ENCODE peak calls at places on chromosome X, in five cellular contexts. A, F, W, U and Z are unnamed samples. For H3K4me1, the result is how much of the 10 kb centered on the place peaks cover.

GRCh38 chrX:110146521-110146920 is 143.6 kb downstream of the TMEM164 start:
- DNase-seq in U (peak), W (peak), A (no peak), F (peak), Z (peak)

GRCh38 chrX:18542131-18542530 is 116.7 kb downstream of the CDKL5 start:
- DNase-seq in W (no peak), F (no peak), U (no peak), A (no peak), Z (no peak)

GRCh38 chrX:68896581-68896980 is 67.8 kb downstream of the EFNB1 start:
- DNase-seq in A (no peak), W (no peak), F (no peak), U (no peak), Z (no peak)

GRCh38 chrX:44675364-44676024 is 132.8 kb upstream of the FUNDC1 start:
- DNase-seq in F (no peak), W (no peak), A (no peak), U (peak), Z (peak)

GRCh38 chrX:104254442-104255115 is at the start of gene ESX1:
- DNase-seq in W (no peak), F (no peak), A (no peak), U (peak), Z (no peak)

GRCh38 chrX:132940727-132941162 is 17.7 kb downstream of the HS6ST2 start:
- DNase-seq in F (peak), U (peak), A (no peak), W (no peak), Z (no peak)

GRCh38 chrX:22389544-22390243 is 117.0 kb downstream of the CBLL2 start:
- DNase-seq in A (no peak), U (peak), W (no peak), F (no peak), Z (no peak)

GRCh38 chrX:155857561-155857960 is 23.6 kb upstream of the VAMP7 start:
- DNase-seq in F (no peak), W (no peak), A (no peak), U (peak), Z (no peak)

GRCh38 chrX:147853701-147854100 is 58.0 kb upstream of the FMR1 start:
- DNase-seq in A (no peak), W (no peak), F (no peak), U (no peak), Z (no peak)

GRCh38 chrX:71532078-71532752 is 689 bp upstream of the OGT start:
- DNase-seq in W (peak), U (peak), A (no peak), F (no peak), Z (peak)

GRCh38 chrX:85037114-85037513 is 33.4 kb downstream of the APOOL start:
- DNase-seq in A (no peak), W (no peak), F (no peak), U (no peak), Z (no peak)

GRCh38 chrX:39361736-39362135 is 560.5 kb downstream of the MID1IP1 start:
- DNase-seq in W (no peak), U (no peak), A (no peak), F (no peak), Z (no peak)

GRCh38 chrX:152635941-152636340 is 1.8 kb upstream of the GABRQ start:
- DNase-seq in W (peak), U (peak), A (no peak), F (peak), Z (peak)

GRCh38 chrX:155263854-155264628 is at the start of gene RAB39B:
- DNase-seq in F (peak), W (peak), A (peak), U (peak), Z (peak)

GRCh38 chrX:22060451-22060940 is 28.4 kb downstream of the PHEX start:
- DNase-seq in A (no peak), U (peak), W (no peak), F (no peak), Z (no peak)

GRCh38 chrX:129771266-129771995 is 8.3 kb upstream of the SASH3 start:
- DNase-seq in W (no peak), A (no peak), F (no peak), U (no peak), Z (no peak)

DNA sequence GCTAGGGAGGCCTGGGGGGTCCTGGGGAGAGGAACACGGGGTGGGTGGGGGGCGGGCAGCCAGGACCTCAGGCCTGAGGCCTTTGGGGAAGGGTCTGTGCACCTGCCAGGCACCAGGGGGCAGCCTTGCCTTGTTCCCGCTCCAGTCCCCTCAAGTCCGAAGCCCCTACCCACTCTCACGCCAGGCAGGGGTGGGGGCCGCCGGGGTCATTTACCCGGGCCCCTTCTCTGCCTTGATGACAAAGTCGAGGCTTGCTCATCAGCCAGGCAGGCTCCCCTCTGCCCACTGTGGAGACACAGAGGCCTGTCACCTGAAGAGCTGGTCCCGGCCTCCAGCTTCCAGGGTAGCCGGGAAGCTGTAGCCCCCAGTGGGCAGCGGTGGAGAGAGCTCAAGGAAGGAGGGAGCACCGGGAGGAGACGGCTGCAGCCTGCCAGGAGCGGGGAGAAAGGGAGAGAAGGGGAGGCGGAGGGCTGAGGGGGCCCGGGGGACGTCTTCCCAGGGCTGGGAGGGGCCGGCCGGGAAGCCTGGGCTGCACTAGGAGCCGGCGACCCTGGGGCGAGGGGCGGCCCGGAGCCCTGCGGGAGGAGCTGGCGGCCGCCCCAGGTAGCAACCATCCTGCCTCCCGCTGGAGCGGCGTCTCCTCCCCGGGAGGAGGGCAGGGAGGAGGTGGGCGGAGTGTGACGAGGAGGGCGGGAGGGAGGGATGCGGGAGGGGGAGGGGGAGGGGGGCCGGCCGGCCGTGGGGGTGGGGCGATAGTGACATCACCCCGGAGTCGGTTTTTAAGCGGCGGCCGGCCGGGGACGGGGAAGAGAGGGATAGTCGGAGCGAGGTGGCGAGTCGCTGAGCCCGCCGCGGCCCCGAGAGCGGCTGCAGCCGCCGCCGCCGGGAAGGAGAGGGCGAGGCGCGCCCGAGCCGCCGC is at the start of gene SLC6A8:
- DNase-seq in F (peak), W (peak), U (peak), A (peak), Z (peak)
- TF ChIP-seq POLR2A in F (peak), W (peak), U (peak), A (no peak), Z (peak)

GRCh38 chrX:13164611-13165010 is 120.2 kb upstream of the FAM9C start:
- DNase-seq in A (no peak), F (no peak), W (no peak), U (no peak), Z (no peak)
- H3K4me3 ChIP-seq in A (no peak), F (no peak), W (no peak), U (no peak), Z (no peak)

GRCh38 chrX:12894074-12894691 is 12.2 kb upstream of the TLR8 start:
- DNase-seq in U (peak), F (peak), W (peak), A (no peak), Z (no peak)

GRCh38 chrX:12887767-12888166 is 18.7 kb upstream of the TLR8 start:
- DNase-seq in U (no peak), A (no peak), F (no peak), W (no peak), Z (no peak)

GRCh38 chrX:12891915-12892506 is 14.4 kb upstream of the TLR8 start:
- DNase-seq in F (no peak), U (no peak), W (no peak), A (no peak), Z (no peak)

GRCh38 chrX:12890467-12890866 is 16.0 kb upstream of the TLR8 start:
- DNase-seq in F (no peak), W (no peak), U (no peak), A (no peak), Z (no peak)

GRCh38 chrX:12891167-12891566 is 15.3 kb upstream of the TLR8 start:
- DNase-seq in F (no peak), U (no peak), A (no peak), W (no peak), Z (no peak)
- H3K4me1 ChIP-seq in F (under half), U (under half), A (under half), W (under half), Z (under half)

GRCh38 chrX:2489446-2490445 is 11.0 kb downstream of the DHRSX start:
- DNase-seq in U (no peak), F (no peak), A (peak), W (no peak), Z (no peak)
- TF ChIP-seq POLR2A in U (no peak), F (no peak), A (no peak), W (no peak), Z (no peak)